ENCODE peak calls at places on chromosomes 5 and 9, in five cellular contexts. P, X, D, V and K are unnamed samples.
A peak's percentile ranks its signal among the peaks of the same experiment; 100 is the strongest.

GRCh38 chr9:136404801-136405136 is 4.8 kb upstream of the SNAPC4 start:
- DNase-seq in P (no peak), X (no peak), D (no peak), V (no peak), K (no peak)

GRCh38 chr9:19641046-19641445 is 147.8 kb downstream of the SLC24A2 start:
- DNase-seq in P (no peak), X (no peak), D (no peak), V (no peak), K (no peak)

GRCh38 chr5:56668996-56669395 is 146.4 kb upstream of the MAP3K1 start:
- DNase-seq in P (no peak), X (no peak), D (no peak), V (no peak), K (no peak)

GRCh38 chr5:141560725-141561483 is 57.9 kb downstream of the DIAPH1 start:
- DNase-seq in P (peak; percentile 94), X (peak; percentile 57), D (peak; percentile 99), V (no peak), K (no peak)

GRCh38 chr5:93596676-93597441 is 13.8 kb downstream of the NR2F1 start:
- DNase-seq in P (no peak), X (peak; percentile 43), D (no peak), V (no peak), K (no peak)

GRCh38 chr9:105886136-105886535 is 191.8 kb downstream of the TMEM38B start:
- DNase-seq in P (no peak), X (no peak), D (no peak), V (no peak), K (no peak)

GRCh38 chr9:107983191-107983603 is 493.6 kb upstream of the KLF4 start:
- DNase-seq in P (no peak), X (no peak), D (peak; percentile 21), V (no peak), K (no peak)

GRCh38 chr5:137400571-137400970 is 98.6 kb downstream of the SPOCK1 start:
- DNase-seq in P (no peak), X (no peak), D (no peak), V (no peak), K (no peak)

GRCh38 chr5:9817819-9818218 is 187.7 kb upstream of the TAS2R1 start:
- DNase-seq in P (no peak), X (no peak), D (no peak), V (no peak), K (no peak)

GRCh38 chr5:178590141-178590923 is at the start of gene COL23A1:
- DNase-seq in P (no peak), X (peak; percentile 28), D (peak; percentile 55), V (no peak), K (peak; percentile 19)

GRCh38 chr5:36558652-36559051 is 47.8 kb upstream of the SLC1A3 start:
- DNase-seq in P (no peak), X (no peak), D (no peak), V (no peak), K (no peak)

GRCh38 chr5:154483654-154484392 is 5.8 kb upstream of the HAND1 start:
- DNase-seq in P (no peak), X (no peak), D (no peak), V (no peak), K (no peak)

GRCh38 chr5:1502046-1502736 is 21.6 kb downstream of the LPCAT1 start:
- DNase-seq in P (peak; percentile 66), X (peak; percentile 33), D (no peak), V (no peak), K (no peak)

GRCh38 chr5:7094626-7095025 is 301.3 kb upstream of the ADCY2 start:
- DNase-seq in P (no peak), X (no peak), D (no peak), V (no peak), K (no peak)

GRCh38 chr5:44774279-44774880 is 34.4 kb upstream of the MRPS30 start:
- DNase-seq in P (no peak), X (no peak), D (peak; percentile 48), V (peak; percentile 28), K (no peak)

GRCh38 chr9:93954436-93955355 is at the start of gene BARX1:
- DNase-seq in P (no peak), X (no peak), D (no peak), V (no peak), K (no peak)
- H3K27me3 ChIP-seq in P (peaks cover 79% of the 10 kb centered on the region), X (peaks cover 95% of the 10 kb centered on the region), D (peaks cover 88% of the 10 kb centered on the region), V (peaks cover 21% of the 10 kb centered on the region), K (peaks cover 87% of the 10 kb centered on the region)

GRCh38 chr5:3602713-3603502 is 7.3 kb downstream of the IRX1 start:
- DNase-seq in P (no peak), X (peak; percentile 36), D (no peak), V (no peak), K (no peak)
- H3K27me3 ChIP-seq in P (peaks cover 60% of the 10 kb centered on the region), X (peaks cover 92% of the 10 kb centered on the region), D (peaks cover 46% of the 10 kb centered on the region), V (peaks cover 6% of the 10 kb centered on the region), K (peaks cover 72% of the 10 kb centered on the region)

GRCh38 chr9:114925672-114926071 is 4.7 kb downstream of the TNFSF8 start:
- DNase-seq in P (no peak), X (no peak), D (no peak), V (no peak), K (no peak)
- H3K27me3 ChIP-seq in P (no peaks in the 10 kb centered on the region), X (no peaks in the 10 kb centered on the region), D (peaks cover 9% of the 10 kb centered on the region), V (no peaks in the 10 kb centered on the region), K (no peaks in the 10 kb centered on the region)

DNA sequence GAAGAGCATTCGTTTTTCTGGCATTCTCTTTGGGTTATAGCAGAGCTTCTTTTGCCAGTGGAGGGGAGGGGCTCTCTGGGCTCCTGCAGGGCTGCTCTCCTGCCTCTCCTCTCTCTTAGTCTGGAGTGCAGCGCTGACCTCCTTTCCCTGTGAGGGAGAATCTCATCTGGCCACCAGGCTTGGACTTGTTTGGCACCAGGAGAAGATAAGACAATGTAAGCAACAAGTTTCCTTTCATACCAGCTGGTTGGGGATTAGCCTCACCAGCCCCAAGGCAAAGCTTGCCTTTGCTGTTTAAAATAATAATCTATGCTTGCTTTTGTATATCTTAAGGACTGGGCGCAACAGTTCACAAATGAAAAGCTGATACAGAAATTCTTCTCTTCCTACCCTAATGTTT is 196.4 kb downstream of the TLE4 start:
- DNase-seq in P (no peak), X (no peak), D (no peak), V (no peak), K (no peak)
- H3K27me3 ChIP-seq in P (no peaks in the 10 kb centered on the region), X (no peaks in the 10 kb centered on the region), D (no peaks in the 10 kb centered on the region), V (peaks cover 1% of the 10 kb centered on the region), K (no peaks in the 10 kb centered on the region)